ENCODE peak calls at places on chromosomes 13 and 19, in five cellular contexts. One of them, this sample, is unnamed.

GRCh38 chr13:74730556-74731331 is 596.5 kb upstream of the KLF12 start:
- DNase-seq in GM12891: no peak
- DNase-seq in lower lobe of right lung: no peak
- DNase-seq in skeletal muscle cell: no peak
- DNase-seq in NCI-H82: no peak
- DNase-seq in this sample: no peak

GRCh38 chr13:30346159-30346788 is 38.9 kb upstream of the KATNAL1 start:
- DNase-seq in skeletal muscle cell: no peak
- DNase-seq in lower lobe of right lung: no peak
- DNase-seq in NCI-H82: no peak
- DNase-seq in GM12891: peak
- DNase-seq in this sample: no peak

GRCh38 chr19:35671818-35672217 is 5.5 kb downstream of the UPK1A start:
- DNase-seq in NCI-H82: no peak
- DNase-seq in GM12891: no peak
- DNase-seq in lower lobe of right lung: no peak
- DNase-seq in skeletal muscle cell: no peak
- DNase-seq in this sample: no peak

GRCh38 chr13:36599641-36600040 is 74.2 kb upstream of the SERTM1 start:
- DNase-seq in GM12891: no peak
- DNase-seq in NCI-H82: no peak
- DNase-seq in skeletal muscle cell: no peak
- DNase-seq in lower lobe of right lung: no peak
- DNase-seq in this sample: no peak

GRCh38 chr13:47841131-47841530 is 159.9 kb downstream of the SUCLA2 start:
- DNase-seq in skeletal muscle cell: no peak
- DNase-seq in GM12891: no peak
- DNase-seq in lower lobe of right lung: no peak
- DNase-seq in NCI-H82: no peak
- DNase-seq in this sample: no peak

GRCh38 chr13:114002009-114002544 is 28.2 kb upstream of the C13orf46 start:
- DNase-seq in lower lobe of right lung: peak
- DNase-seq in NCI-H82: no peak
- DNase-seq in skeletal muscle cell: no peak
- DNase-seq in GM12891: no peak
- DNase-seq in this sample: peak

GRCh38 chr13:99013951-99014350 is 36.1 kb upstream of the DOCK9 start:
- DNase-seq in GM12891: no peak
- DNase-seq in NCI-H82: no peak
- DNase-seq in skeletal muscle cell: no peak
- DNase-seq in lower lobe of right lung: no peak
- DNase-seq in this sample: no peak

GRCh38 chr13:90950134-90950533 is 397.4 kb upstream of the MIR17HG start:
- DNase-seq in NCI-H82: peak
- DNase-seq in skeletal muscle cell: no peak
- DNase-seq in lower lobe of right lung: no peak
- DNase-seq in GM12891: no peak
- DNase-seq in this sample: no peak

GRCh38 chr19:10321417-10321797 is 5.6 kb upstream of the FDX2 start:
- DNase-seq in NCI-H82: no peak
- DNase-seq in GM12891: no peak
- DNase-seq in skeletal muscle cell: no peak
- DNase-seq in lower lobe of right lung: no peak
- DNase-seq in this sample: no peak

GRCh38 chr13:111561091-111561778 is 240.8 kb downstream of the TEX29 start:
- DNase-seq in GM12891: no peak
- DNase-seq in lower lobe of right lung: no peak
- DNase-seq in skeletal muscle cell: no peak
- DNase-seq in NCI-H82: no peak
- DNase-seq in this sample: no peak

GRCh38 chr13:30577381-30577780 is 40.3 kb upstream of the USPL1 start:
- DNase-seq in skeletal muscle cell: peak
- DNase-seq in lower lobe of right lung: no peak
- DNase-seq in NCI-H82: peak
- DNase-seq in GM12891: no peak
- DNase-seq in this sample: no peak

GRCh38 chr19:17234911-17235617 is 9.0 kb downstream of the OCEL1 start:
- DNase-seq in GM12891: peak
- DNase-seq in lower lobe of right lung: peak
- DNase-seq in skeletal muscle cell: no peak
- DNase-seq in NCI-H82: peak
- DNase-seq in this sample: peak

GRCh38 chr13:20371825-20372224 is 139.7 kb upstream of the GJB6 start:
- DNase-seq in skeletal muscle cell: no peak
- DNase-seq in GM12891: no peak
- DNase-seq in lower lobe of right lung: no peak
- DNase-seq in NCI-H82: no peak
- DNase-seq in this sample: no peak

GRCh38 chr13:110662105-110662504 is 43.8 kb downstream of the CARS2 start:
- DNase-seq in lower lobe of right lung: no peak
- DNase-seq in NCI-H82: no peak
- DNase-seq in skeletal muscle cell: no peak
- DNase-seq in GM12891: no peak
- DNase-seq in this sample: no peak

GRCh38 chr19:47309608-47310007 is at the start of gene C5AR1:
- DNase-seq in GM12891: no peak
- DNase-seq in lower lobe of right lung: peak
- DNase-seq in skeletal muscle cell: no peak
- DNase-seq in NCI-H82: no peak
- DNase-seq in this sample: no peak

GRCh38 chr19:38319421-38320258 is at the start of gene KCNK6:
- DNase-seq in skeletal muscle cell: no peak
- DNase-seq in NCI-H82: peak
- DNase-seq in lower lobe of right lung: peak
- DNase-seq in GM12891: no peak
- DNase-seq in this sample: peak

This sample was measured in NCI-H748 treated with DMSO at 0.1 percent for 48 hours.